ENCODE peak calls at places on chromosomes 5 and 9, in seven cellular contexts. M is naive thymus-derived CD4-positive, alpha-beta T cell; K is CD4-positive, CD25-positive, alpha-beta regulatory T cell; R is colonic mucosa; X is tibial artery; W is PC-3; H is effector memory CD4-positive, alpha-beta T cell. J is an unnamed sample.
A peak's percentile ranks its signal among the peaks of the same experiment; 100 is the strongest.

GRCh38 chr9:124376329-124376728 is 38.9 kb downstream of the PSMB7 start:
- DNase-seq in M (no peak), K (no peak), R (no peak), X (no peak), W (no peak), H (no peak), J (no peak)

GRCh38 chr5:176676361-176676824 is 29.1 kb downstream of the TSPAN17 start:
- DNase-seq in M (no peak), K (no peak), R (no peak), X (no peak), W (peak; percentile 65), H (no peak), J (no peak)

GRCh38 chr5:139131062-139131856 is 66.9 kb downstream of the SIL1 start:
- DNase-seq in M (no peak), K (no peak), R (no peak), X (peak; percentile 57), W (no peak), H (no peak), J (no peak)

GRCh38 chr5:20833081-20833627 is 845.2 kb upstream of the CDH18 start:
- DNase-seq in M (no peak), K (no peak), R (no peak), X (no peak), W (no peak), H (no peak), J (no peak)

GRCh38 chr5:39106332-39106731 is 32.1 kb upstream of the RICTOR start:
- DNase-seq in M (no peak), K (no peak), R (no peak), X (no peak), W (peak; percentile 55), H (no peak), J (no peak)

GRCh38 chr9:89138463-89139390 is 39.9 kb downstream of the SHC3 start:
- DNase-seq in M (no peak), K (no peak), R (no peak), X (no peak), W (peak; percentile 82), H (no peak), J (peak; percentile 59)

GRCh38 chr9:118318770-118319443 is 614.7 kb downstream of the TLR4 start:
- DNase-seq in M (no peak), K (no peak), R (no peak), X (no peak), W (peak; percentile 15), H (no peak), J (peak; percentile 66)

GRCh38 chr9:3758816-3759576 is 233.2 kb upstream of the RFX3 start:
- DNase-seq in M (no peak), K (no peak), R (no peak), X (no peak), W (no peak), H (no peak), J (no peak)

GRCh38 chr5:157994906-157995519 is 136.1 kb upstream of the CLINT1 start:
- DNase-seq in M (peak; percentile 42), K (peak; percentile 60), R (peak; percentile 78), X (peak; percentile 59), W (peak; percentile 89), H (peak; percentile 2), J (peak; percentile 10)

GRCh38 chr9:135163023-135163780 is 75.7 kb downstream of the OLFM1 start:
- DNase-seq in M (no peak), K (no peak), R (no peak), X (no peak), W (no peak), H (no peak), J (no peak)

GRCh38 chr5:139177809-139178581 is 20.2 kb downstream of the SIL1 start:
- DNase-seq in M (no peak), K (no peak), R (peak; percentile 50), X (peak; percentile 44), W (no peak), H (no peak), J (no peak)

GRCh38 chr5:157328277-157328912 is 62.5 kb downstream of the CYFIP2 start:
- DNase-seq in M (peak; percentile 67), K (peak; percentile 76), R (peak; percentile 49), X (peak; percentile 48), W (peak; percentile 90), H (peak; percentile 22), J (no peak)

GRCh38 chr9:137753192-137753765 is 124.3 kb upstream of the CACNA1B start:
- DNase-seq in M (no peak), K (no peak), R (no peak), X (no peak), W (no peak), H (no peak), J (no peak)

GRCh38 chr9:112839331-112839730 is 51.3 kb downstream of the SLC46A2 start:
- DNase-seq in M (no peak), K (no peak), R (no peak), X (no peak), W (no peak), H (no peak), J (no peak)

GRCh38 chr9:112844771-112845542 is 45.7 kb downstream of the SLC46A2 start:
- DNase-seq in M (peak; percentile 76), K (peak; percentile 68), R (peak; percentile 89), X (peak; percentile 73), W (peak; percentile 82), H (peak; percentile 27), J (no peak)

GRCh38 chr9:112838342-112838741 is 52.3 kb downstream of the SLC46A2 start:
- DNase-seq in M (no peak), K (no peak), R (peak; percentile 41), X (no peak), W (no peak), H (no peak), J (no peak)

GRCh38 chr9:112842555-112842954 is 48.1 kb downstream of the SLC46A2 start:
- DNase-seq in M (no peak), K (no peak), R (no peak), X (no peak), W (no peak), H (no peak), J (no peak)

DNA sequence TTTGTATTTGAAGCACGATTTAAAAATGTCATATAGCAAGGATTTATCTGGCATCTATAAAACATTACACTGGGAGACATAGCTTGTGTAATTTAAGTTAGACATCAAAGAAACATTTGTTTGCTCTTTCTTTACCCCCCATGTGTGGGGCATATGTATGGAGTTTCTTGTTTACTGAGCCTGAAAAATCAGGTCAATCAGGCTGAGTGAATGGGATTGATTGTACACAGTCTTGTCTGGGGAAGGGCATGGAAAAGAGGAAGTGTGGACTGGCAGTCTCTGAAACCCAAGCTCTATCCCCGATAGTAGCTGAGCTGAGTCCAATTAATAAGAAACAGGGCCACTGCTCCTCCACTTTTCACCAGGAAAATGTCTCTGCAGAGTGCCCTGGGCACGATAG is 49.4 kb downstream of the SLC46A2 start:
- DNase-seq in M (no peak), K (no peak), R (no peak), X (no peak), W (no peak), H (no peak), J (no peak)
- H3K27ac ChIP-seq in M (no peak overlapping the region), K (no peak overlapping the region), R (no peak overlapping the region), X (no peak overlapping the region), W (no peak overlapping the region), H (no peak overlapping the region), J (no peak overlapping the region)

DNA sequence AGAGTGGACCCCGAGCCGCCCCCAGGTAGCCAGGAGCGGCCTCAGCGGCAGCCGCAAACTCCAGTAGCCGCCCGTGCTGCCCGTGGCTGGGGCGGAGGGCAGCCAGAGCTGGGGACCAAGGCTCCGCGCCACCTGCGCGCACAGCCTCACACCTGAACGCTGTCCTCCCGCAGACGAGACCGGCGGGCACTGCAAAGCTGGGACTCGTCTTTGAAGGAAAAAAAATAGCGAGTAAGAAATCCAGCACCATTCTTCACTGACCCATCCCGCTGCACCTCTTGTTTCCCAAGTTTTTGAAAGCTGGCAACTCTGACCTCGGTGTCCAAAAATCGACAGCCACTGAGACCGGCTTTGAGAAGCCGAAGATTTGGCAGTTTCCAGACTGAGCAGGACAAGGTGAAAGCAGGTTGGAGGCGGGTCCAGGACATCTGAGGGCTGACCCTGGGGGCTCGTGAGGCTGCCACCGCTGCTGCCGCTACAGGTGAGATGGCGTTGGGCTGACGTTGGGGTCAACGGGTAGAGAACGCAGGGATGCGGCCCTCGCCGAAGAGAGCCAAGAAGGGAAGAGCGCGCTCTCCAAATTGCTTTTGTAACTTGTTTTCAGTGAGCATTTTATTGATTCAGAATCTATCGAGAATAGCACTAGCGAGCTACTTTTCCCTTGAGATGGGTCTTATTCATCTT is 425 bp downstream of the PTGER4 start:
- DNase-seq in M (peak; percentile 49), K (no peak), R (peak; percentile 53), X (peak; percentile 36), W (peak; percentile 41), H (no peak), J (no peak)
- H3K27ac ChIP-seq in M (peak overlapping the region; percentile 99), K (peak overlapping the region; percentile 90), R (peak overlapping the region; percentile 95), X (peak overlapping the region; percentile 87), W (peak overlapping the region; percentile 28), H (peak overlapping the region; percentile 92), J (peak overlapping the region; percentile 92)

GRCh38 chr9:79220666-79221065 is 351.1 kb upstream of the TLE4 start:
- DNase-seq in M (no peak), K (no peak), R (no peak), X (no peak), W (no peak), H (no peak), J (no peak)

GRCh38 chr9:79220246-79220645 is 351.5 kb upstream of the TLE4 start:
- DNase-seq in M (no peak), K (no peak), R (no peak), X (no peak), W (no peak), H (no peak), J (no peak)

GRCh38 chr9:79222483-79222882 is 349.3 kb upstream of the TLE4 start:
- DNase-seq in M (no peak), K (no peak), R (no peak), X (no peak), W (no peak), H (no peak), J (no peak)

GRCh38 chr9:79224672-79225433 is 346.9 kb upstream of the TLE4 start:
- DNase-seq in M (no peak), K (no peak), R (no peak), X (no peak), W (peak; percentile 82), H (no peak), J (peak; percentile 49)

GRCh38 chr9:79221084-79221483 is 350.7 kb upstream of the TLE4 start:
- DNase-seq in M (no peak), K (no peak), R (no peak), X (no peak), W (peak; percentile 76), H (no peak), J (peak; percentile 73)
- H3K27ac ChIP-seq in M (no peak overlapping the region), K (no peak overlapping the region), R (no peak overlapping the region), X (no peak overlapping the region), W (no peak overlapping the region), H (no peak overlapping the region), J (peak overlapping the region; percentile 3)

DNA sequence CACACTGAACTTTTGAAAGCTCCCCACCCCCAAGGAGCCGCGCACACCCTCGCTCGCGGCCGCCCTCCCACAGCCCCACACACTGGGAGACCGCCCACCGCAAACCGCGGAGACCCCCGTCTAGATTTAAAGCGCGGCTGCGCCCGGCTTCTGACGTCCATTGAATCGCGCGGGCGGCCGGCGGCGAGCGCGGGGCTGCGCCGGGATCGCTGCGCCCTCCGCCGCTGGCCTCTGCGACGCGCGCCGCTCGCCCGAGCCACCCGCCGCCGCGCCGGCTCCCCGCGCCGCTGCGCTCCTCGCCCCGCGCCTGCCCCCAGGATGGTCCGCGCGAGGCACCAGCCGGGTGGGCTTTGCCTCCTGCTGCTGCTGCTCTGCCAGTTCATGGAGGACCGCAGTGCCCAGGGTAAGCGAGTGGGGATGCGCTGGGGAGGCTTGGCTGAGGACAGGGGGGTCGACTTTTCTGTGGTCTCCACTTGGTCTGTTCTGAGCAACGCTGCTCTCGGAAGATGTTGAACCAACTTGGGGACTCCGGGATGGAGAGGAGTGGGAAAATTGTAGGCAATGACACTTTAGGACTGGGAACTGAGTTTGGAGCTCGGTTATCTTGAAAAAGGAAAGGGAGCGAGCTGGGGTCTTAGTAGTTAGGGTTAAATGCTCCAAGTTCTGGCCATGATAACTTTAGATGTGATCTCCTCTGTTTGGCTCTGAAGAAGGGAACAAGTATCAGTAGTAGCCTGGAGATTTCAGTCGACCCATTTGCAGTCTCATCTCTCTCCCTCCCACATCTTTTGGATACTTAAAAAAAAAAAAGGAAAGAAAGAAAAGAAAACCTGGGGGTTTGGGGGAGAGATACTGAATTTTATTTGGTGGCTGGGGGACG is at the start of gene FST:
- DNase-seq in M (peak; percentile 11), K (no peak), R (peak; percentile 17), X (peak; percentile 22), W (no peak), H (no peak), J (no peak)
- H3K27ac ChIP-seq in M (no peak within 1 kb of the TSS), K (no peak within 1 kb of the TSS), R (peak within 1 kb of the TSS; percentile 48), X (peak within 1 kb of the TSS; percentile 66), W (peak within 1 kb of the TSS; percentile 96), H (no peak within 1 kb of the TSS), J (peak within 1 kb of the TSS; percentile 96)